ENCODE peak calls at places on chromosomes 2 and 18, in four cellular contexts. Y is IMR-90, D is HCT116, O is suprapubic skin. P is an unnamed sample.

GRCh38 chr2:240225660-240226475 is 85.4 kb upstream of the OTOS start:
- DNase-seq in Y (no peak), O (no peak), D (no peak), P (no peak)

GRCh38 chr2:73828389-73828817 is 358 bp upstream of the STAMBP start:
- DNase-seq in O (no peak), Y (no peak), D (no peak), P (no peak)

GRCh38 chr2:133791191-133791590 is 222.9 kb upstream of the NCKAP5 start:
- DNase-seq in Y (peak; percentile 90), O (no peak), D (no peak), P (no peak)

GRCh38 chr18:623760-624620 is 27.2 kb downstream of the CLUL1 start:
- DNase-seq in O (peak; percentile 77), Y (peak; percentile 78), D (peak; percentile 69), P (peak; percentile 66)

GRCh38 chr2:38462121-38462634 is 85.1 kb upstream of the ATL2 start:
- DNase-seq in D (peak; percentile 94), Y (peak; percentile 94), O (no peak), P (peak; percentile 42)

GRCh38 chr18:2536493-2536892 is 34.8 kb downstream of the METTL4 start:
- DNase-seq in O (no peak), D (no peak), Y (peak; percentile 72), P (no peak)

GRCh38 chr2:52955079-52955478 is 812.5 kb upstream of the CHAC2 start:
- DNase-seq in Y (no peak), D (no peak), O (no peak), P (no peak)

GRCh38 chr2:61255580-61256437 is 93.8 kb downstream of the C2orf74 start:
- DNase-seq in D (no peak), Y (peak; percentile 91), O (no peak), P (no peak)

GRCh38 chr2:177275671-177276070 is 11.1 kb upstream of the NFE2L2 start:
- DNase-seq in Y (peak; percentile 86), O (no peak), D (no peak), P (no peak)

GRCh38 chr2:236352761-236353593 is 88.8 kb upstream of the ASB18 start:
- DNase-seq in O (no peak), Y (peak; percentile 29), D (peak; percentile 8), P (no peak)

GRCh38 chr2:27363933-27364332 is 6.2 kb downstream of the EIF2B4 start:
- DNase-seq in O (no peak), Y (no peak), D (no peak), P (no peak)

GRCh38 chr2:27362678-27363420 is 6.3 kb upstream of the GTF3C2 start:
- DNase-seq in Y (no peak), O (no peak), D (no peak), P (no peak)
- TF ChIP-seq POLR2A in Y (no peak), O (no peak), D (no peak), P (no peak)

DNA sequence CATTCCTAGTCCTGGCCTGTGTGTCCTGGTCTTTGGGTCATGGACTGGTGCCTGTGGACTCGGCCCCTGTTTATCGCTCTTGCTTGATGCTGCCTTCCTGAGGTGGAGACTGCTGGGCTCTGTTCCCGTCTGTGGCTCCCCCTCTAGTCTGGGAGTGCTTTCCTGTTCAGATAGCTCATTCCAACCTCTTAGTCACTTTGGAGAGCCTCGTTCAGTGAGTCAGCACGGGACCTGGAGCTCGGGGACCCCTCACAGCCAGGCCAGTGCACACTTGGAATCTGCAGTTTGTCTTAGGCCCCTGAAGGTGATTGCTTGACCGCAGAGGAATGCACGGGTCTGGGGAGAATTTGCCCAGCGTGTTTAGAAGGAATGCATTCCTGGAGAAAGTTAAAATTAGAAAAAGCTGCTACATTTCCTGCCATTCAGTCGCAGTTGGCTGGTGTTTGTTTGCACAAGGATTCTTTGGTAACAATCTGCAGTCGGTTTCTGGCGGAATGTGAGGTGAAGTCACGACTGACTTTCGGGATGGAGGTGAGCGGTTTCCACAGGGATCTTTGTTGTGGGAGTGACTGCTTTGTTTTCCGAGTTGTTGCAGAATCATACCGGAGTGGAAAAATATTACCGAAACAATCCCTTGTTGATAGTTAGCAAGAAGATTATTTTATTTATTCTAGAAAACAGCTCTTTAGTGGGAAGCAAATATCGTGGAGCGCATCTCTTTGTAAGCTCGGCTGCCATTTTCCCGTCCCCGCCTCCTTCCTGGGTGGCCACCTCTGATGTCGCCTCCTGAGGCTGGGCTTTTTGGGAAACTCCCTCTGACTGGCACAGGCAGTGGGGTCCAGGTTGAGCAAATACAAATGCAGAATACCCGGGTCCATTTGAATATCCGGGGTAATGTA is 29.6 kb downstream of the SH3BP4 start:
- DNase-seq in O (no peak), Y (peak; percentile 100), D (peak; percentile 73), P (no peak)
- TF ChIP-seq POLR2A in O (no peak), Y (peak; percentile 71), D (no peak), P (no peak)

GRCh38 chr2:178413472-178414265 is 37.3 kb downstream of the PRKRA start:
- DNase-seq in Y (peak; percentile 67), O (peak; percentile 80), D (peak; percentile 67), P (peak; percentile 52)
- TF ChIP-seq POLR2A in Y (peak; percentile 66), O (no peak), D (peak; percentile 74), P (no peak)

GRCh38 chr2:96534701-96535181 is 1.8 kb upstream of the ARID5A start:
- DNase-seq in Y (no peak), O (peak; percentile 59), D (no peak), P (peak; percentile 88)

GRCh38 chr2:96535331-96535730 is 1.2 kb upstream of the ARID5A start:
- DNase-seq in O (no peak), D (no peak), Y (no peak), P (no peak)

GRCh38 chr2:96537734-96538486 is 1.4 kb downstream of the ARID5A start:
- DNase-seq in D (no peak), Y (no peak), O (no peak), P (no peak)

GRCh38 chr2:96537066-96537733 is 648 bp downstream of the ARID5A start:
- DNase-seq in D (no peak), O (peak; percentile 88), Y (peak; percentile 38), P (peak; percentile 44)

GRCh38 chr2:96536445-96537065 is at the start of gene ARID5A:
- DNase-seq in D (peak; percentile 73), O (peak; percentile 95), Y (peak; percentile 85), P (peak; percentile 93)
- TF ChIP-seq POLR2A in D (peak; percentile 45), O (peak; percentile 97), Y (peak; percentile 96), P (peak; percentile 99)

GRCh38 chr2:6917761-6918421 is 679 bp downstream of the RNF144A start:
- DNase-seq in O (no peak), Y (no peak), D (no peak), P (no peak)

GRCh38 chr2:6915399-6915798 is 1.8 kb upstream of the RNF144A start:
- DNase-seq in D (no peak), Y (no peak), O (no peak), P (no peak)

GRCh38 chr2:6916224-6916623 is 988 bp upstream of the RNF144A start:
- DNase-seq in O (no peak), D (no peak), Y (no peak), P (no peak)

GRCh38 chr2:6916736-6917070 is 509 bp upstream of the RNF144A start:
- DNase-seq in O (no peak), D (no peak), Y (no peak), P (no peak)

DNA sequence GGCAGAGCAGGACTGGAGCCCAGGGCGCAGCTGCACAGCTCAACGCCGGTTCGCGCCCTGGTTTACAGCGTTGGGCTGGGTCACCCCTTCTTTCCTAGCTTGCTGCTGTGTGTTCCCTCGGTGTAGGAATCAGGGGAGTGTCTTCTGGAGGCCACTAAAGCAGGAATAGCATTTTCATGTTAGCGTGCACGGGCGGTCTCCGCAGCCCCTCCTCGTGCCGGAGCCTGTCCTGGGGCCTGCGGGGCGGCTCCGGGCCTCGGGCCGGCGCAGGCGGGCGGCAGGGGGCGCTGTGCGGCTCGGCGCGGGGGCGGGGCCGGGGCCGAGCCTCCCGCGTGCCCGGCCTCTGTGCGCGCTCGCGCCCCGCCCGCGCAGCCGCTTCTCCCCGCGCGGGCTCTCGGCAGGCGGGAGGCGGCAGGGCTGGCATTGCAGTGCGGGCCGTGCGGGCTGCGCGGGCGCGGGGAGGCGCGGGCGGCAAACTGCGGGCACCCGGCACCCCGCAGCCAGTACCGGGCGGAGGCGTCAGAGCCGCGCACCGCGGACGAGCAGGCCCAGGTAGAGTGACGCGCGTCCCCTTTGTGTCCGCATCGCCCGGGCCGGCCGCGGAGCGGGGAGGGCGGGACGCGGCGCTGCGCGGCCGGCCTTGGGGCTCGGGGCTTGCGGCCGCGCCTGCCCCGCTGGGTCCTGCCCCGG is at the start of gene RNF144A:
- DNase-seq in O (no peak), Y (peak; percentile 12), D (no peak), P (peak; percentile 35)
- TF ChIP-seq POLR2A in O (peak; percentile 5), Y (no peak), D (no peak), P (peak; percentile 33)

DNA sequence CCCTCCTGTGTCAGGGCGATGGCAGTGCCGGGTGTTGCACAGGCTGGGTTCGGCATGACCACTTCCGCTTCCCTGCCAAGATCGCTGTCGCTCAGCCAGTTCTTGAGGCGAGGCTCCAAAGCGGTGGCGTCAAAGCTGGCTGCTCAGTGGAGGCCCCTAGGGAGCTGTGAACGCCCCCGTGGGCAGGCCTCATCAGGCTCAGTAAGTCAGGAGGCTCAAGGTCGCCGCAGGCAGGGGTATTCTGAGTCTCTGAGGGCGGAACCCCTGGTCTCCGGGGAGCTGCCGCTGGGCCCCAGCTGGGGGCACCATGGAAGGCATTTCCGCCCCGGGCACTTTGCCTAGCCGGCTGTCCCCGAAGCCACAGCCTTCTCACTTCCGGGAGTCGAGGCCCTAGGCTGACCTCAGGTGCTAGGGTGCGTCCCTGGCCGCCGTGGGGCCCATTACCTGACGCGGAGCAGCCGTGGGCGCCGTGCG is 210.4 kb downstream of the SOCS6 start:
- DNase-seq in D (no peak), O (no peak), Y (no peak), P (no peak)
- TF ChIP-seq POLR2A in D (no peak), O (no peak), Y (no peak), P (no peak)

GRCh38 chr2:107711941-107712340 is 114.8 kb upstream of the RGPD4 start:
- DNase-seq in D (no peak), O (no peak), Y (no peak), P (no peak)
- TF ChIP-seq POLR2A in D (no peak), O (no peak), Y (no peak), P (no peak)

GRCh38 chr18:9961031-9961430 is 47.2 kb downstream of the VAPA start:
- DNase-seq in O (no peak), Y (no peak), D (no peak), P (no peak)
- TF ChIP-seq POLR2A in O (no peak), Y (no peak), D (no peak), P (no peak)

GRCh38 chr18:63969965-63970802 is at the start of gene SERPINB8:
- DNase-seq in O (peak; percentile 97), Y (peak; percentile 94), D (peak; percentile 88), P (peak; percentile 94)
- TF ChIP-seq POLR2A in O (peak; percentile 67), Y (peak; percentile 89), D (peak; percentile 83), P (peak; percentile 84)

P was measured in prostate gland.